ENCODE peak calls at places on chromosomes 3 and 15, in four cellular contexts. B is CD8-positive, alpha-beta memory T cell; O is transverse colon; V is esophagus squamous epithelium. M is an unnamed sample. For H3K4me1, the result is how much of the 10 kb centered on the place peaks cover.

GRCh38 chr3:149342413-149343340 is 9.2 kb upstream of the TM4SF18 start:
- DNase-seq in B (no peak), V (no peak), O (no peak), M (no peak)

GRCh38 chr3:166052440-166052839 is 215.2 kb upstream of the BCHE start:
- DNase-seq in B (no peak), O (no peak), V (no peak), M (no peak)

GRCh38 chr3:70982700-70983140 is 600.8 kb downstream of the FOXP1 start:
- DNase-seq in O (no peak), V (no peak), B (no peak), M (no peak)

GRCh38 chr15:62211348-62211747 is 46.3 kb upstream of the C2CD4B start:
- DNase-seq in B (no peak), O (no peak), V (no peak), M (no peak)

GRCh38 chr15:49456166-49456565 is 33.1 kb downstream of the FGF7 start:
- DNase-seq in B (no peak), O (no peak), V (no peak), M (no peak)

GRCh38 chr3:131110087-131110486 is 83.4 kb downstream of the NEK11 start:
- DNase-seq in V (no peak), O (no peak), B (no peak), M (no peak)

GRCh38 chr3:18669374-18669773 is 244.2 kb upstream of the SATB1 start:
- DNase-seq in V (no peak), B (no peak), O (no peak), M (no peak)

GRCh38 chr15:58440922-58441321 is 9.1 kb downstream of the LIPC start:
- DNase-seq in V (no peak), O (peak), B (no peak), M (no peak)

GRCh38 chr3:10008588-10009344 is 17.5 kb upstream of the FANCD2 start:
- DNase-seq in V (no peak), B (peak), O (peak), M (peak)

GRCh38 chr3:129614927-129615363 is 8.5 kb upstream of the PLXND1 start:
- DNase-seq in O (peak), V (no peak), B (no peak), M (no peak)

GRCh38 chr3:89353465-89353864 is 246.0 kb downstream of the EPHA3 start:
- DNase-seq in O (no peak), B (no peak), V (no peak), M (no peak)

GRCh38 chr15:87045741-87046140 is 966.1 kb downstream of the AGBL1 start:
- DNase-seq in V (no peak), B (no peak), O (no peak), M (no peak)

GRCh38 chr15:67690936-67691335 is 134.4 kb upstream of the SKOR1 start:
- DNase-seq in B (no peak), V (no peak), O (no peak), M (no peak)

GRCh38 chr15:37789392-37789776 is 145.1 kb upstream of the TMCO5A start:
- DNase-seq in O (no peak), B (no peak), V (no peak), M (no peak)

GRCh38 chr15:59553879-59554735 is 57.5 kb upstream of the GCNT3 start:
- DNase-seq in O (no peak), V (no peak), B (no peak), M (no peak)

GRCh38 chr15:63079938-63080626 is 37.5 kb downstream of the TPM1 start:
- DNase-seq in B (no peak), V (no peak), O (no peak), M (no peak)

GRCh38 chr15:74200871-74201419 is 1.6 kb downstream of the STRA6 start:
- DNase-seq in B (no peak), O (no peak), V (no peak), M (no peak)

GRCh38 chr15:77023576-77024272 is 28.8 kb downstream of the PSTPIP1 start:
- DNase-seq in B (no peak), O (no peak), V (no peak), M (no peak)

GRCh38 chr3:25897019-25897418 is 107.1 kb downstream of the OXSM start:
- DNase-seq in V (no peak), B (no peak), O (peak), M (no peak)

GRCh38 chr15:62110000-62110851 is 43.4 kb downstream of the C2CD4A start:
- DNase-seq in O (peak), B (no peak), V (no peak), M (no peak)

GRCh38 chr3:187360523-187361060 is 7.6 kb upstream of the RTP4 start:
- DNase-seq in V (no peak), O (no peak), B (no peak), M (no peak)

GRCh38 chr15:69296606-69297005 is 2.1 kb upstream of the PAQR5 start:
- DNase-seq in O (no peak), B (no peak), V (no peak), M (no peak)

GRCh38 chr15:59303641-59304433 is 68.8 kb downstream of the MYO1E start:
- DNase-seq in B (no peak), V (no peak), O (no peak), M (no peak)

GRCh38 chr15:60397772-60398445 is at the start of gene ANXA2:
- DNase-seq in V (peak), O (peak), B (peak), M (peak)

GRCh38 chr3:79490165-79491028 is 277.4 kb downstream of the ROBO1 start:
- DNase-seq in V (no peak), O (peak), B (no peak), M (no peak)

GRCh38 chr15:48671381-48672022 is 26.0 kb upstream of the FBN1 start:
- DNase-seq in V (no peak), O (no peak), B (no peak), M (no peak)

GRCh38 chr3:33061782-33062181 is 35.2 kb downstream of the GLB1 start:
- DNase-seq in B (no peak), O (no peak), V (no peak), M (no peak)

GRCh38 chr3:45816544-45816943 is 20.2 kb upstream of the SLC6A20 start:
- DNase-seq in V (no peak), B (no peak), O (no peak), M (no peak)

DNA sequence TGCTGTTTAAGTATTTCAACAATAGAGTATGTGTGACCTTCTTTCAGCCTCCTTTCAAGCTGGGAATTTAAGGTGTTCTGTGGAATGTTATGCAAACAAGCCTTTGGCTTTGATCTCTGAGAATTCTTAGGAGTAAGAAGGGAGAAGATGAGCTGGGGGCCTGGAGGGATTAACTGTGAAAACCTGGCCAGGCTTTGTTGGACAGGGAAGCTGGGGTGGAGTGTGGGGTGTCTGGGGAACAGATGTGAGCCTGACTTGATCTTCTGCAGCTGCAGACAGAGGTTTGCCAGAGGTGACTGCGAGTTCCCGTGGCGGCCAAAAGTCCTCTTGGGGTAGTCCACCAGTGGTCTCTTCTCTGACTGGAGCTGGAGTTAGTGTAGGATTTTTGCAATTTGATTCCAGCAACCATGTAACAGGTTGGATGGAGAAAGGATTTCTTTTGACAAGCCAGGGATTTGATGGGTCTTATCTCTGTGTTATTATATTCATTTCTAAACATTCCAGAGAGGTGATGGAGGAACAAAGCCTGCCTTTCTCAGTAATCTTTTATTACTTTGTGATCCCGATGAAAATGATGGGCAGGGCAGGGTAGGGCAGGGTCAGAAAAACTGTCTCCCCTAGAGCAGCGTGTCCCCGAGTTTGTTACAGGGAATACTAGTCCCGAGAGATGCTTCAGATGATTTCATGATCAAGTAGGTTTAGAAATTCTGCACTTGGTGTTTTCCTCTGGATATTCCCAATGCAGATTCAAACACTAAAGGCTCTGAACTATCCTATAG is 111.6 kb upstream of the RGMA start:
- DNase-seq in B (no peak), V (no peak), O (no peak), M (no peak)
- H3K4me3 ChIP-seq in B (no peak), V (no peak), O (no peak), M (no peak)

GRCh38 chr3:73442152-73442551 is 182.6 kb downstream of the PDZRN3 start:
- DNase-seq in O (no peak), V (no peak), B (no peak), M (no peak)

GRCh38 chr3:73446467-73447110 is 178.2 kb downstream of the PDZRN3 start:
- DNase-seq in O (no peak), V (no peak), B (no peak), M (no peak)

GRCh38 chr3:73437828-73438227 is 186.9 kb downstream of the PDZRN3 start:
- DNase-seq in O (no peak), V (no peak), B (no peak), M (no peak)

GRCh38 chr3:73447118-73447517 is 177.6 kb downstream of the PDZRN3 start:
- DNase-seq in B (no peak), O (no peak), V (no peak), M (no peak)

GRCh38 chr3:73442886-73443285 is 181.9 kb downstream of the PDZRN3 start:
- DNase-seq in V (no peak), O (no peak), B (no peak), M (no peak)
- H3K4me1 ChIP-seq in V (under half), O (under half), B (under half), M (under half)

DNA sequence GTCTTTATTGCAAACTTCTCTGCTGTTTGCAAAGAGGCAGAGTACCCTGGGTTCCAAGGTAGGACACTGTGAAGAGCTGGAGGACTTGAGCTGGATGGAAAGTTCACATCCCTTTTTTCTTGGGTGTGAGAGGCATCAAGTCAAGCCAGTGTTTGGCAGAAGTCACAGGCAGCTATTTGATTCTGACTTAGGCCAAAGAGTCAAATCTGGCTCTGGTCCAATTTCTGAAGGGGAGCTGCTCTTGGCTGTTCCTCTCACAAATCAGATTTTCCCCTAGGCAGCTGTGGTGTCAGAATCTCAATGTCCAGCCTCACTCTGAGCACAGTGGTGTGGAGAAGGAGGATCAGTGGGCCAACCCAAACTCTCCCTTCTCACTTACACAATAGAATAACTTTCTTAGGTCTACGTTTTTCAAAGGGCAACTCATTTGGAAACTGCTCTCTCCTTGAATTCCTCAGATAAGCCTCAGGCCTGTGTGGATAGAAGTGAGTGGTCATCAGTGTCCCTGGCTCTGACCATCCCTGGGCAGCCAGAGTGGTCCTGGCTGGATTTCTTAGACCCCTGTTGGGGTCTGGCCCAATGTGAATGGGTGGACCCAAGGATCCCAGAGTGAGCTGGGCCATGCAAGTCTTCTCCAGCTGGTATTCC is 18.2 kb upstream of the AMOTL2 start:
- DNase-seq in B (no peak), O (no peak), V (no peak), M (no peak)
- H3K27ac ChIP-seq in B (no peak), O (no peak), V (peak), M (no peak)

GRCh38 chr3:42653303-42653559 is 266 bp upstream of the ZBTB47 start:
- DNase-seq in O (no peak), B (no peak), V (no peak), M (no peak)

GRCh38 chr3:42653560-42654330 is at the start of gene ZBTB47:
- DNase-seq in B (no peak), O (peak), V (no peak), M (no peak)

GRCh38 chr3:42652251-42652610 is 1.3 kb upstream of the ZBTB47 start:
- DNase-seq in B (no peak), V (no peak), O (no peak), M (no peak)

GRCh38 chr3:42651248-42652091 is 2.0 kb upstream of the ZBTB47 start:
- DNase-seq in V (no peak), O (no peak), B (no peak), M (no peak)

DNA sequence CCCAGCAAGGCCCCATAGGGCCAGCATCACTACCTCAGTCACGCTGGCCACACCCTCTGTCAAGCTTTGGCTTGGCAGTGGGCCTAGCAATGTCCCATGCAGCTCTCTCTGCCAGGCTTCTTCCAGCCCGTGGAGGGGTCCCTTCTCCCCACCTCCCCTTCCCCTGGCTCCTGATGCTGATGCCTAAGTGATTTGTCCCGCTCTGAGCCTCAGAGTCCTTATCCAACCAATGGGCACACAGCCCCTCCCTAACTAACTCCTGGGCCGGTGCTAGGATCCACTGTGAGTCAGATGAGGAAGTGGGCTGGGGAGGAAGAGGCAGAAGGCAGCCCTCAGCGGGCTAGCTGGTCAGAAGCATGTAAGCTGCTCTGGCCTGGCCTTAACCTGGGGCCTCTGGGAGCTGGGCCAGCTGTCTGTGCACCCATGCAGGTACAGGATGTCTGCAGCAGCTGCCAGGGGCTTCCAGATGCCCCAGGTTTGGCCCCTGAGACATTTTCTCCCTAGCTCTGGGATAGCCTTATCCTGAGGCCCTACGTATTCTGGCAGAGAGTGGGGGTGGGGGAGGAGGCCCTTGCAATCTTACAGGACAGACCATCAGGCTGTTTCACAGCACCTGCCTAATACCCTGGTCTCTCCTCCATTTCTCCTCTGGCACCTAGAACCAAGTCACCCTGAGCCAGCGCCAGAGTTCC is 740 bp upstream of the ZBTB47 start:
- DNase-seq in B (no peak), V (no peak), O (peak), M (no peak)
- H3K4me3 ChIP-seq in B (no peak), V (peak), O (no peak), M (no peak)

GRCh38 chr3:127287840-127288239 is at the start of gene PRR20G:
- DNase-seq in O (no peak), V (no peak), B (no peak), M (no peak)

GRCh38 chr3:127288921-127289645 is 1.2 kb upstream of the PRR20G start:
- DNase-seq in V (no peak), O (no peak), B (no peak), M (no peak)

GRCh38 chr3:127286571-127287140 is 1.2 kb downstream of the PRR20G start:
- DNase-seq in O (no peak), B (no peak), V (no peak), M (no peak)

GRCh38 chr3:127289646-127290575 is 2.1 kb upstream of the PRR20G start:
- DNase-seq in O (no peak), B (no peak), V (no peak), M (no peak)

GRCh38 chr3:127288343-127288742 is 497 bp upstream of the PRR20G start:
- DNase-seq in B (no peak), O (no peak), V (no peak), M (no peak)
- H3K4me1 ChIP-seq in B (under half), O (under half), V (under half), M (under half)

GRCh38 chr3:127072221-127072771 is 89.4 kb downstream of the PLXNA1 start:
- DNase-seq in V (no peak), O (no peak), B (no peak), M (no peak)
- H3K27ac ChIP-seq in V (no peak), O (no peak), B (no peak), M (no peak)

GRCh38 chr3:14431928-14432834 is 29.8 kb downstream of the SLC6A6 start:
- DNase-seq in V (peak), O (peak), B (peak), M (peak)
- H3K4me3 ChIP-seq in V (no peak), O (no peak), B (peak), M (peak)

DNA sequence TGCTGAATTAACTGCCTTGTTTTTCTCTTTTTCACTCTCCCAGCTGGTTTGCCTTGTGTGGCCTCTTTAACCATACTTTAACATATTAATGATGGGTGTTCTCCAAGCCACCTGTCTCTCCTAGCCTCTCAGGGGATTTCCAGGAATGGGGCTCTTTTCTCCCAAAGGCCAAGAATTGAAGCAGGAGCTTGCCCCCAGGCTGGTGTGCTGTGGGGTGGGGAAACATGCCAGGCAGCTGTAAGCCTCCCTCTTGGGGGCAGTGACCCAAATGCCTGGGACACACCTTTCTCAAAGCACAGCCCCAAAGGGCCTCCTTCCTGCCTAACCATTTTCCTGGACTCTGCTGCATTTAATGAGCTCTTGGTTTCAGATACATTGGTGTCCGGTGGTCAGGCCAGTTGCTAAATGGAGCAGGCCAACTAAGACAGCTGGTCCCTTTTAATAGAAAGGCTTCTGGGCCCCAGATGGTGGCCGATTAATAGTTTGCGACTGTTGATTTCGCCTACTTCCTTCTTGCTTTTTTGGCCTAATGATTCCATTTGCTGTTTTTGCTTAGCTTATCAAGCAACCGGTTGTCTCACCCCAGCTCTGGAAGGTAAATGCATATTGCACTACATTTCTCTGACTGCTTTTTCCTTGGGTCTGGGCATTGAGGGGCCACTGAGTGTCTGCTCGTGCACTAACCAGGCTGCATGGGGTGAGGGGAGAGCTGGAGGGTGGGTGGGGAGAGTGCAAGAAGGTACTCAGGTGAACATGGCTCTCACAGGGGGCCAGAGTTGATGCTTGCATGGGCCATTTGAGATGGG is 5.8 kb downstream of the ALPK3 start:
- DNase-seq in B (no peak), V (no peak), O (no peak), M (no peak)
- H3K4me1 ChIP-seq in B (under half), V (half or more), O (under half), M (under half)

M was measured in effector memory CD4-positive, alpha-beta T cell.